ENCODE peak calls at places on chromosomes 4 and X, in five cellular contexts. Y, C, O, I and T are unnamed samples.

GRCh38 chr4:25030283-25031076 is at the start of gene LGI2:
- DNase-seq in Y (peak; percentile 60), C (no peak), O (peak; percentile 63), I (peak; percentile 37), T (no peak)

GRCh38 chr4:164753873-164754488 is at the start of gene SMIM31:
- DNase-seq in Y (no peak), C (no peak), O (no peak), I (no peak), T (no peak)

GRCh38 chrX:55127692-55128091 is 38.9 kb downstream of the PAGE2 start:
- DNase-seq in Y (no peak), C (no peak), O (no peak), I (no peak), T (no peak)

GRCh38 chr4:151484396-151485102 is 75.6 kb downstream of the FHIP1A start:
- DNase-seq in Y (no peak), C (no peak), O (peak; percentile 96), I (peak; percentile 93), T (peak; percentile 63)

GRCh38 chrX:32877592-32877991 is 333.8 kb downstream of the DMD start:
- DNase-seq in Y (no peak), C (peak; percentile 69), O (no peak), I (no peak), T (no peak)

GRCh38 chr4:76156635-76157034 is 8.4 kb upstream of the NUP54 start:
- DNase-seq in Y (no peak), C (no peak), O (no peak), I (no peak), T (no peak)

GRCh38 chr4:134216436-134216835 is 14.8 kb upstream of the PABPC4L start:
- DNase-seq in Y (no peak), C (no peak), O (no peak), I (peak; percentile 93), T (peak; percentile 34)

GRCh38 chr4:140645196-140645595 is 76.4 kb upstream of the UCP1 start:
- DNase-seq in Y (no peak), C (no peak), O (no peak), I (no peak), T (no peak)

GRCh38 chrX:15973941-15974340 is 119.3 kb upstream of the AP1S2 start:
- DNase-seq in Y (no peak), C (no peak), O (no peak), I (no peak), T (no peak)

GRCh38 chr4:3801521-3801920 is 35.3 kb downstream of the ADRA2C start:
- DNase-seq in Y (no peak), C (no peak), O (no peak), I (no peak), T (no peak)

GRCh38 chr4:65880594-65880993 is 210.3 kb upstream of the EPHA5 start:
- DNase-seq in Y (no peak), C (no peak), O (no peak), I (peak; percentile 0), T (no peak)

GRCh38 chrX:53305996-53306937 is 24.9 kb upstream of the IQSEC2 start:
- DNase-seq in Y (no peak), C (no peak), O (no peak), I (no peak), T (no peak)

GRCh38 chrX:43809463-43809862 is 72.8 kb downstream of the MAOB start:
- DNase-seq in Y (peak; percentile 53), C (no peak), O (no peak), I (peak; percentile 50), T (no peak)

GRCh38 chr4:187184513-187184912 is 460.9 kb upstream of the FAT1 start:
- DNase-seq in Y (no peak), C (no peak), O (no peak), I (no peak), T (peak; percentile 63)

GRCh38 chr4:23365086-23365485 is 524.8 kb downstream of the PPARGC1A start:
- DNase-seq in Y (no peak), C (no peak), O (no peak), I (no peak), T (no peak)

GRCh38 chr4:16952462-16952871 is 54.0 kb upstream of the LDB2 start:
- DNase-seq in Y (no peak), C (no peak), O (no peak), I (peak; percentile 55), T (no peak)

GRCh38 chr4:39427477-39428119 is 20.9 kb downstream of the KLB start:
- DNase-seq in Y (no peak), C (no peak), O (no peak), I (no peak), T (no peak)

GRCh38 chr4:39429476-39430310 is 23.0 kb downstream of the KLB start:
- DNase-seq in Y (no peak), C (no peak), O (no peak), I (no peak), T (no peak)

GRCh38 chr4:39422247-39422646 is 15.5 kb downstream of the KLB start:
- DNase-seq in Y (no peak), C (no peak), O (no peak), I (no peak), T (no peak)

GRCh38 chr4:39426728-39427127 is 20.0 kb downstream of the KLB start:
- DNase-seq in Y (no peak), C (no peak), O (no peak), I (no peak), T (no peak)
- TF ChIP-seq CTCF in Y (no peak), C (no peak), O (no peak), I (no peak), T (no peak)

GRCh38 chrX:133928365-133928764 is 57.0 kb downstream of the GPC3 start:
- DNase-seq in Y (no peak), C (no peak), O (no peak), I (no peak), T (no peak)
- H3K27me3 ChIP-seq in Y (no peaks in the 10 kb centered on the region), C (peaks cover 36% of the 10 kb centered on the region), O (no peaks in the 10 kb centered on the region), I (no peaks in the 10 kb centered on the region), T (no peaks in the 10 kb centered on the region)

GRCh38 chr4:109728385-109728784 is 1.5 kb downstream of the PLA2G12A start:
- DNase-seq in Y (no peak), C (no peak), O (no peak), I (no peak), T (no peak)

GRCh38 chr4:109721033-109721432 is 8.8 kb downstream of the PLA2G12A start:
- DNase-seq in Y (no peak), C (no peak), O (no peak), I (peak; percentile 64), T (no peak)

GRCh38 chr4:109719604-109720003 is 10.3 kb downstream of the PLA2G12A start:
- DNase-seq in Y (no peak), C (no peak), O (no peak), I (no peak), T (no peak)

GRCh38 chr4:109722357-109722756 is 7.5 kb downstream of the PLA2G12A start:
- DNase-seq in Y (no peak), C (no peak), O (no peak), I (no peak), T (no peak)

DNA sequence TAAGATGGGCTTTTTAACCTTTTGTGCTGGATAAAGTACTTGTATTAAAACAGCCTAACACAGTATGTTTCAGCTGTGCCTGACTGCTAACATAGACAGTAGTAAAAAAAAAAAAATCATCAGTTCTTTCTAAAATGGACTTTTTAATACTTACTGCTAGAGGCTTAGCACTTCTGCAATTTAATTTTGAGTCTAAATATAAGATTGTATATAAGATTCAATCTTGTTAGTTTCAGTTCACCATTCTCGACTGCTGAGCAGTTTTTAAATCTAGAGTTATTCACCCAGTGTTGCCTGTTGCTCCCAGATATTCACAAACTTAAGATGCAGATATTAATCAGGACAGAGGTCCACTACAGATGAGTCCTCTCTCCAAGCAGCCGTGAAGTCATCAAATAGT is 6.8 kb downstream of the PLA2G12A start:
- DNase-seq in Y (no peak), C (no peak), O (no peak), I (no peak), T (no peak)
- TF ChIP-seq CTCF in Y (no peak), C (no peak), O (no peak), I (no peak), T (no peak)

GRCh38 chrX:427812-428725 is 41.4 kb upstream of the PPP2R3B start:
- DNase-seq in Y (no peak), C (no peak), O (peak; percentile 86), I (no peak), T (no peak)
- H3K27me3 ChIP-seq in Y (no peaks in the 10 kb centered on the region), C (peaks cover 40% of the 10 kb centered on the region), O (peaks cover 10% of the 10 kb centered on the region), I (no peaks in the 10 kb centered on the region), T (peaks cover 12% of the 10 kb centered on the region)

GRCh38 chrX:64204252-64204651 is 1.3 kb downstream of the AMER1 start:
- DNase-seq in Y (peak; percentile 16), C (no peak), O (peak; percentile 11), I (peak; percentile 8), T (no peak)

GRCh38 chrX:64204701-64205440 is 637 bp downstream of the AMER1 start:
- DNase-seq in Y (peak; percentile 24), C (peak; percentile 18), O (peak; percentile 25), I (peak; percentile 34), T (no peak)

GRCh38 chrX:64206556-64207162 is 1.2 kb upstream of the AMER1 start:
- DNase-seq in Y (peak; percentile 34), C (peak; percentile 59), O (no peak), I (no peak), T (no peak)

GRCh38 chrX:64205441-64205734 is at the start of gene AMER1:
- DNase-seq in Y (no peak), C (no peak), O (no peak), I (no peak), T (no peak)

GRCh38 chrX:64205735-64206491 is 405 bp upstream of the AMER1 start:
- DNase-seq in Y (peak; percentile 95), C (peak; percentile 93), O (peak; percentile 87), I (peak; percentile 91), T (peak; percentile 56)
- TF ChIP-seq CTCF in Y (no peak), C (no peak), O (peak; percentile 28), I (no peak), T (no peak)

DNA sequence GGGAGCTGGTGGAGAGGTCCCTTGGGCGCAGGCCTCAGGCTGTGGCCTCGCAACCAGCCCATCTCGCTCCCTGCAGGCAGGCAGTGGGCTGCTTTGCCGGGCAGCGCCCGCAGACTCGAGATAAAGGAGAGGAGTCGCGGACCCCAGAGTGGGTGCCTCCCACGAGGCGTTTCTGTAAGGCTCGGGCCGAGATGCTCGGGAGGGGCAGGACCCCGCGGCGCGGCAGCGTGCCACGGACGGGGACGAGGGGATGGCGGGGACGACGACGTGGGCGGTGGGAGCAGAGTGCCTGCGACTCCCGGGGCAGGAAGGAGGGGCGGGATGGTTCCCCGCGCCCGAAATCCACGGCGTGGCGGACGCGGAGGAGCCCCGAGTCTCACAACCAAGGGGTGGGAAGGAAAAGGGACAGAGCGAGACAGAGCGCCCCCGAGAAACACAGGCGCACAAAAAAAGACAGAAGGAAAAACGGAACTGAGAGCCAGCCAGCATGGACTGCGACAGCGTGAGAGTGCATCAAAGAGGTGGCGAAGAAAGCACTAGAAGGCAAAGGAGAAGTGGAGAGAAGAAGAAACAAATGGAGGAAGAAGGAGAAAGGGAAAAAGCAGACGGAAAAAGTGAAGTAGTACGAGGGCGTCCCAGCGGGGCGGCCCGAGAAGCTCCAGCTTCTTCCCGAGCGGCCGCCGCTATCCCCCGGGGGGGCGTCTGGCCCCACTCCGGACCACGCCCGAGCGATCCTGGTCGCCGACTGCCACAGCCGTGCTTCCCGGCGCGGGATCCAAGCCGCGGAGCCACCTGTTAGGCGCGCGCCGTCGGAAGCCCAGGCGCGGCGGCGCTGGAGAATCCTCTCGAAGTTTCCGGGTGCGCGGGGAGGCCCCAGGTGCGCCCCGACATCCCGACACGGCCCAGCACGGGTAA is 1.5 kb downstream of the BEND4 start:
- DNase-seq in Y (no peak), C (no peak), O (peak; percentile 64), I (no peak), T (no peak)
- H3K27me3 ChIP-seq in Y (no peaks in the 10 kb centered on the region), C (peaks cover 53% of the 10 kb centered on the region), O (peaks cover 34% of the 10 kb centered on the region), I (peaks cover 39% of the 10 kb centered on the region), T (peaks cover 41% of the 10 kb centered on the region)